ENCODE peak calls at places on chromosomes 11 and 22, in nine cellular contexts. J, A, X, V, L, S, Q, P and W are unnamed samples.

GRCh38 chr11:128632151-128632791 is 44.9 kb upstream of the ETS1 start:
- DNase-seq in P (peak), A (peak), J (peak), X (peak), S (peak), V (peak), L (peak), Q (peak), W (peak)

GRCh38 chr11:69242583-69242940 is 51.4 kb upstream of the MYEOV start:
- DNase-seq in S (no peak), P (no peak), A (peak), L (no peak), J (no peak), Q (no peak), V (no peak), X (peak), W (no peak)

GRCh38 chr11:82756765-82757650 is 23.3 kb upstream of the FAM181B start:
- DNase-seq in A (no peak), X (no peak), L (no peak), P (no peak), S (no peak), V (no peak), Q (no peak), J (no peak), W (no peak)

GRCh38 chr11:119615003-119615878 is 113.8 kb downstream of the NECTIN1 start:
- DNase-seq in S (peak), V (peak), X (no peak), Q (peak), A (no peak), J (no peak), P (no peak), L (peak), W (peak)

GRCh38 chr11:58905141-58905715 is 34.1 kb upstream of the GLYATL1 start:
- DNase-seq in J (peak), Q (peak), S (peak), V (peak), X (no peak), A (peak), P (no peak), L (no peak), W (peak)

GRCh38 chr22:38700789-38701628 is at the start of gene JOSD1:
- DNase-seq in X (peak), J (peak), Q (peak), P (peak), A (peak), V (peak), L (peak), S (peak), W (peak)

GRCh38 chr22:36506637-36507517 is at the start of gene FOXRED2:
- DNase-seq in L (peak), A (peak), X (peak), P (peak), J (peak), Q (peak), V (peak), S (peak), W (peak)

GRCh38 chr11:128517457-128518230 is 69.7 kb downstream of the ETS1 start:
- DNase-seq in J (no peak), A (no peak), Q (peak), X (no peak), L (no peak), V (no peak), P (no peak), S (peak), W (no peak)

GRCh38 chr11:78727816-78728215 is 153.2 kb upstream of the NARS2 start:
- DNase-seq in A (no peak), P (no peak), S (no peak), X (no peak), J (no peak), L (no peak), Q (no peak), V (no peak), W (no peak)

GRCh38 chr11:75469785-75470405 is 36.9 kb upstream of the KLHL35 start:
- DNase-seq in J (no peak), A (no peak), P (no peak), S (no peak), V (no peak), Q (no peak), X (no peak), L (no peak), W (no peak)

GRCh38 chr22:25488244-25489020 is 76.0 kb upstream of the GRK3 start:
- DNase-seq in P (peak), X (peak), L (peak), J (no peak), V (peak), Q (peak), A (no peak), S (peak), W (peak)

GRCh38 chr11:72676874-72677341 is 2.7 kb upstream of the PDE2A start:
- DNase-seq in Q (peak), X (peak), L (peak), P (peak), J (peak), S (peak), A (peak), V (peak), W (peak)

GRCh38 chr11:75445315-75445953 is 12.4 kb upstream of the KLHL35 start:
- DNase-seq in J (peak), A (peak), P (peak), X (peak), V (peak), Q (peak), L (peak), S (peak), W (peak)

DNA sequence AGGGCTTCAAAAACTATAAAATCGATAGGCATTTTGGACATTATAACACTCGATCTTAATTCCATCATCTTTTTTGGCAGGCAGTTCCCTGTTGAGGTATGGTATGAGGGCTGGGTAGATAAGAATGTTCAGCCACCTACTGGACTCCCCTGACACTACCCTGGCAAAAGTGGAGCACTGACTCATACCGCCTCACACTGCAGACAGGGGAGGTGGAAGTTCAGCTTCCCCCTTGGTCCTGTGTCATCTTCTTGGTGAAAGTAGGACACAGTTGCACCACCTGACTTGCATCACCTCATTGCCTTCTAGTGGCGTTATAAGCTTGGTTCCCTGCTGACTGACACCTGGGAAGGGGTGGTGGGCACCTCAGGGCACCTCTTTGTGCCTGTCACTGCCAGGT is 30.4 kb downstream of the PAAF1 start:
- DNase-seq in S (no peak), Q (peak), L (peak), P (no peak), J (no peak), A (no peak), X (peak), V (peak), W (peak)
- TF ChIP-seq CTCF in S (no peak), Q (peak), L (peak), P (no peak), J (no peak), A (no peak), X (no peak), V (no peak), W (no peak)

GRCh38 chr11:46414466-46414796 is 22.9 kb upstream of the CHRM4 start:
- DNase-seq in L (no peak), Q (no peak), S (no peak), P (no peak), X (no peak), V (no peak), A (no peak), J (no peak), W (no peak)

GRCh38 chr11:46413755-46414465 is 22.3 kb upstream of the CHRM4 start:
- DNase-seq in J (no peak), X (no peak), Q (no peak), P (no peak), V (no peak), L (peak), A (no peak), S (no peak), W (no peak)

GRCh38 chr11:46408407-46408986 is 16.9 kb upstream of the CHRM4 start:
- DNase-seq in S (no peak), P (no peak), Q (no peak), L (no peak), A (no peak), J (no peak), X (no peak), V (no peak), W (no peak)

GRCh38 chr11:46407635-46408034 is 16.1 kb upstream of the CHRM4 start:
- DNase-seq in J (no peak), X (no peak), Q (no peak), V (no peak), P (no peak), L (no peak), A (no peak), S (no peak), W (no peak)

DNA sequence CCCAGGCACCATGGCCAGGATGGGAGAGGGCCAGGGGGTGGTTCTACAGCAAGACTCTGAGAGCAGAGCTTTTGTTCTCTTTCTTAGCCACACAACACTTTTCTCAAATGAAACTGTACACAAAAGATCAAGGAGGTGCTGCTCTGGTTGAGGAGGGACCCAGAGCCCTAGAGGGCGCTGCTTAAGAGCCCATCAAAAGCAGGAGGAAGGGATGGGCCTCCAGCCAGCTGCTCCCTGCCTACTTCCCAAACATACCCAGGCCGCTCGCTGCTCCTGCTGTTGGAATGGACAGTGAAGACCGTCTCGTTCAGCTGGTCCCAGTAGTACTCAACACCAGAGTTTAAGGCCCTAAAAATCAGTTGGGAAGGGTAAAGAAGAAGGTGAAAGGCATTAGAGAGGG is 18.4 kb upstream of the CHRM4 start:
- DNase-seq in L (peak), V (no peak), A (peak), X (no peak), Q (peak), J (no peak), S (peak), P (no peak), W (no peak)
- TF ChIP-seq CTCF in L (peak), V (peak), A (no peak), X (no peak), Q (peak), J (no peak), S (peak), P (no peak), W (no peak)

DNA sequence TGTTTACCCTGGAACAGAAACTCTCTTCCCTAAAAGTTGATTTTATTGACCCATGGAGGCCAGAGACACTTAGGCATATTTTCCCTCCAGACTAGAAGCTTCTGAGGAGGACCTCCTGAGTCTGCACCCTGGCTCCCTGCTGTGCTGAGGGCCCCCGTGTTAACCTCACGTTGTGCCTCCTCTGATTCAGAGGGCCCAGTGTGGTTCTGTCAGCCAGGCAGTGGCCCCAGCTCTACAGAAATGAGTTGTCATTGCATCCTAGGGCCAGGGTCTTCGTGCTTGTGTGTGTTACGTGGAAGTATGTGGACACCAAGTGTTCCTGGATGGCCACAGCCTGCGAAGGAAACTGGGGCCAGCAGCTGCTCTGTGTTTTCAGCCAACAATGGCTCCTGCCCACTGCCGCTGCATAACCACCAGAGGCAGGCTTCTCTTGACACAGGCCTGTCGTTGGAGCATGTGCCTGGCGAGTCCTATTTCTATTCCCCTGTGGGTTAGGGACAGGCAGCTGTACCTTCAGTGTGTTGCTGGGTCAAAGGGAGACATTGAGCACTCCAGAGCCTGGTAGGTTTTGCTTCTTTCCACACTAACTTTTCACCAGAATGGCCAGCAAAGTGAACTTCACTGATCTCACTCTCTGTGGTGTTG is 44.5 kb downstream of the MED15 start:
- DNase-seq in P (peak), J (no peak), V (no peak), L (no peak), X (no peak), Q (no peak), A (peak), S (no peak), W (no peak)
- TF ChIP-seq CTCF in P (no peak), J (no peak), V (peak), L (no peak), X (peak), Q (peak), A (peak), S (peak), W (no peak)

GRCh38 chr11:130829801-130830562 is 86.3 kb downstream of the SNX19 start:
- DNase-seq in S (no peak), X (no peak), V (no peak), A (no peak), Q (peak), P (peak), L (no peak), J (no peak), W (no peak)

GRCh38 chr11:130825621-130826020 is 90.7 kb downstream of the SNX19 start:
- DNase-seq in Q (no peak), J (no peak), V (no peak), P (no peak), S (no peak), X (no peak), A (no peak), L (no peak), W (no peak)

GRCh38 chr11:130826572-130826971 is 89.7 kb downstream of the SNX19 start:
- DNase-seq in Q (no peak), X (no peak), P (no peak), J (no peak), L (no peak), V (no peak), S (no peak), A (no peak), W (no peak)

GRCh38 chr11:130828741-130829140 is 87.5 kb downstream of the SNX19 start:
- DNase-seq in L (no peak), J (no peak), Q (peak), S (no peak), A (no peak), X (no peak), P (no peak), V (no peak), W (no peak)

GRCh38 chr11:130827697-130828377 is 88.4 kb downstream of the SNX19 start:
- DNase-seq in V (peak), Q (peak), P (peak), X (peak), J (peak), S (peak), A (peak), L (peak), W (peak)
- TF ChIP-seq CTCF in V (peak), Q (peak), P (no peak), X (no peak), J (peak), S (peak), A (no peak), L (peak), W (peak)